ENCODE peak calls at places on chromosome 17, in six cellular contexts. S is heart left ventricle, U is mesendoderm, O is IMR-90, Q is gastrocnemius medialis, J is breast epithelium. R is an unnamed sample.

GRCh38 chr17:77882481-77883212 is 75.9 kb upstream of the TNRC6C start:
- DNase-seq in U (no peak), J (no peak), Q (peak; percentile 25), O (peak; percentile 61), S (peak; percentile 80), R (peak; percentile 92)

GRCh38 chr17:49576121-49576905 is 642 bp downstream of the NXPH3 start:
- DNase-seq in O (peak; percentile 24), U (peak; percentile 76), S (peak; percentile 78), J (no peak), Q (no peak), R (peak; percentile 55)

GRCh38 chr17:81909966-81910839 is 996 bp downstream of the PCYT2 start:
- DNase-seq in J (no peak), Q (no peak), U (peak; percentile 73), O (no peak), S (no peak), R (no peak)

GRCh38 chr17:74085434-74085833 is 118.0 kb upstream of the RPL38 start:
- DNase-seq in Q (no peak), J (no peak), O (no peak), U (peak; percentile 51), S (no peak), R (no peak)

GRCh38 chr17:42289863-42290165 is 1.5 kb downstream of the STAT5A start:
- DNase-seq in J (no peak), Q (peak; percentile 10), O (no peak), S (no peak), U (no peak), R (peak; percentile 55)

GRCh38 chr17:31413871-31414589 is 22.6 kb downstream of the RAB11FIP4 start:
- DNase-seq in U (no peak), Q (no peak), O (peak; percentile 83), J (no peak), S (no peak), R (no peak)

GRCh38 chr17:36188891-36189306 is 7.7 kb downstream of the CCL3L1 start:
- DNase-seq in Q (peak; percentile 43), S (no peak), J (no peak), O (no peak), U (no peak), R (no peak)

GRCh38 chr17:51761105-51761504 is 397.4 kb downstream of the CA10 start:
- DNase-seq in Q (no peak), J (no peak), O (no peak), S (no peak), U (no peak), R (no peak)

GRCh38 chr17:69561462-69561861 is 147.0 kb downstream of the MAP2K6 start:
- DNase-seq in U (no peak), Q (no peak), J (no peak), S (no peak), O (no peak), R (no peak)

GRCh38 chr17:70041061-70041460 is 34.0 kb upstream of the KCNJ16 start:
- DNase-seq in U (no peak), Q (no peak), J (no peak), O (no peak), S (no peak), R (no peak)

DNA sequence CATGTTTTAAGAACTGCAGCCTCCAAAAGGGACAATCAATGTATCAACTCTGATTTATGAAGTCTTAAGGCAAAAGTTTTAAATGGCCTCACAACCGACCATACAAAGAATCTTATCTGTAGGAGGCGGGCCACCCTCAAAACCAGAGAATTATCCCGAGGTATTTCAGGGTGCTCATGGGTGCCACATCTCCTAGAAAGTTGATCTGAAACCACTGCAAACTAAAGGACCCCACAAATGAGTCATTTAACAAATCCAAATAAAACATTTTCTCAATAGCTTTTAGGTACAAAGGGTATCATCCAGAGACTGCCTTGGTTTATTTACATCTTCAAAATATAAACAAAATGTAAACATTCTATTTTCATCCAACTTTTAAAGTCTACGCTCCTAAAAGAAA is 6.8 kb downstream of the ERN1 start:
- DNase-seq in S (no peak), O (no peak), Q (no peak), U (no peak), J (no peak), R (no peak)
- H3K4me1 ChIP-seq in S (peaks cover 7% of the 10 kb centered on the region), O (peaks cover 8% of the 10 kb centered on the region), Q (peaks cover 24% of the 10 kb centered on the region), U (no peaks in the 10 kb centered on the region), J (peaks cover 7% of the 10 kb centered on the region), R (peaks cover 6% of the 10 kb centered on the region)

DNA sequence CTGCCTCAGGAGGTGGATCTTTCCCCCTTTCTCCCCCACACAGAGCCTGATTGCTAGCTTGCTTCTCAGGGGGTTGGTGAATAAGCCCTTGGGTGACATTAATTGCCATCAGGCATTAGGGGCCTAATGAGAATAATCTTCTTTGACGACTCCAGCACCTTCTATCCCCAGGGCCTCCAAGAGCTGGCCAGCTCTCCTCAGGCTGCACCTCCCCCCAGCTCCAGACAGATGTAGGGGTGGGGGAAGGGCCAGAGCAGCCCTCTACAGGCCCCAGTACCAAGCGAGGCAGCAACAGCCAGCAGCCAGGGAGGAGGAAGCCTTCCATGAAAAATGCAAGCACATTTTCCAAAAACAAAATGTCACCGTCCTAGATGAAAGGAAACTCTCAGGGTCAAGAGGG is 1.4 kb upstream of the TMEM132E start:
- DNase-seq in U (no peak), Q (no peak), S (no peak), O (no peak), J (peak; percentile 15), R (no peak)
- H3K4me1 ChIP-seq in U (peaks cover 9% of the 10 kb centered on the region), Q (peaks cover 19% of the 10 kb centered on the region), S (peaks cover 24% of the 10 kb centered on the region), O (peaks cover 2% of the 10 kb centered on the region), J (peaks cover 23% of the 10 kb centered on the region), R (no peaks in the 10 kb centered on the region)

DNA sequence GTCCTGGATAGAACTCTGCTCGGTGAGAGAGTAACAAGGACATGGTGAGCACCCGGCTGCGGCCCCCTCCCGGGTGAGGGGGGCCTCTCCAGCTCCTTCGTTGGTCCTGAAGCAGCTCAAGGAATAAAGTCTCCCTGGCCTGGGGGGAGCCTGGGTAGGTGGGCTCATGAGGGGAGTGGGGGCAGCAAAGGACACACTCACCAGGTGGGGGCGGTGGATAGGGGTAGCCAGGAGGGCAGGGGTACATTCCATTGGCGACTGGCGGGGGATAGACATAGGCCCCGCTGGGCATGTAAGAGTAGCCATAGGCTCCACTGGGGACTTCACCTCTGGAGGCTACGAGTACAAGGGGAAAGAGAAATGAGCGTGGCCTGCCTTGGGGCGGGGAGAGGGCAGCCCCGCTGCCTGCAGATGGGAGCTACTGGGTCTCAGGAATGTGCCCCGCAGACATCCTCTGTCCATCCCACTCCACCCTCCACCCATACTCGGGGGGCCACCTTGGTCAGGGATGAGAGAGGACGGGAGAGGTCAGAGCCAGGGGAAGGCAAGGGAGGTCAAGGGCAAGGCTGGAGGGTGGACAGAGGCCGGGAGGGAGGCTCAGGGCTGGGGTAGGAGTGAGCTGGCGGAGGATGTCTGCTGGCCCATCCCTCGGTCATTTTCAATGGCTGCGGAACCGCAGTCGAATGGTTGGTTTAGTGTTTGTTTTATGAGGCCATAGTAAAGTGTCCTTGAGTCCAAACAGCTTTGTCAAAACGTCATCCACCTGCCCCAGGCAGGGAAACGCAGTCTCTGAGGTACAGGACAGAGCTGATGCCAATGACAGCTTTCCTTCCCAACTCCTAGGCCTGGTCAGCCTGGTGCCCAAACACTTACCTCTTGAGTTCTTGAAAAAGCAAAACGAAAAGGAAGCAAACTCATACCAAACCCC is 3.7 kb upstream of the UNC13D start:
- DNase-seq in U (no peak), J (no peak), S (no peak), O (no peak), Q (no peak), R (no peak)
- H3K4me1 ChIP-seq in U (peaks cover 7% of the 10 kb centered on the region), J (peaks cover 60% of the 10 kb centered on the region), S (peaks cover 73% of the 10 kb centered on the region), O (peaks cover 6% of the 10 kb centered on the region), Q (peaks cover 73% of the 10 kb centered on the region), R (peaks cover 19% of the 10 kb centered on the region)

GRCh38 chr17:2712300-2713043 is 908 bp upstream of the CLUH start:
- DNase-seq in O (no peak), Q (peak; percentile 48), U (no peak), S (no peak), J (no peak), R (peak; percentile 59)
- H3K4me1 ChIP-seq in O (peaks cover 16% of the 10 kb centered on the region), Q (peaks cover 42% of the 10 kb centered on the region), U (peaks cover 7% of the 10 kb centered on the region), S (peaks cover 39% of the 10 kb centered on the region), J (peaks cover 27% of the 10 kb centered on the region), R (peaks cover 7% of the 10 kb centered on the region)

GRCh38 chr17:1998426-1998784 is 26.7 kb downstream of the RTN4RL1 start:
- DNase-seq in S (no peak), J (no peak), O (no peak), U (no peak), Q (no peak), R (peak; percentile 68)
- H3K4me1 ChIP-seq in S (peaks cover 15% of the 10 kb centered on the region), J (peaks cover 21% of the 10 kb centered on the region), O (peaks cover 11% of the 10 kb centered on the region), U (peaks cover 22% of the 10 kb centered on the region), Q (peaks cover 46% of the 10 kb centered on the region), R (peaks cover 17% of the 10 kb centered on the region)

DNA sequence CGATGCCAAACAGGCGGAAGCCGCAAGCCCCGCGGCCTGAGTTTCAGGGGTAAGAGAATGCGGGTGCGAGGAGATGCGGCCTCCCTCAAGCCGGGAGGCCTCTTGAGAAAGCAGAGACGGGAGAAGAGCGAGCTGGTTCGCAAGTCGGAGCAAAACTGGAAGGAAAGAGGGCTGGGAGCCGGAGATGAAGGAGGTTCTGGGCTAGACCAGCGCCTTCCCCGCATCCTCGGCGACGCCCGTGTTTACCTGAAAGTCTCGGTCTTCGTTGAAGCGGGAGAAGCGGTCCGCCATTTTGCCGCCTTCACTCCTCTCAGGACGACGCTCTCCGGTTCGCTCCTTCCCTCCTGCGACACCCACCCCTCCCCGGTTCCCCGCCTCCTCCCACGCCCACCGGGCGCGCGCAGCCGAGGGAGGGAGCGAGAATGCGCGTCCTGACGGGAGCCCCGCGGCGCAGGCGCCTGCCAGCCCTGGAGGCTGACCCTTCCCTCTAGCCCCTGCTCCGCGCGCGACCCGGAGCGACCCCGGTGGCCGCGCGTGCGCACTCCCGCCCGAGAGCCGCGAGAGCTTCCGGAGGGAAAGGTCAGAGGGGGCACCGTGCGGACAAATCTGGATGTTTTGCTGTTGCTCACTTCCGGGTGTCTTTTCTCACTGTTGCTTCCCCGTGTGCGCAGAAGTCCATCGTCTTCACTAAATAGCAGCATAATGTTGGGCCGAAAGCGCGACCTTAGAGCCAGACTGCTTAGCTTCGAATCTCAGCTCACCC is at the start of gene GPATCH8:
- DNase-seq in S (peak; percentile 98), Q (peak; percentile 94), J (peak; percentile 87), U (peak; percentile 98), O (peak; percentile 93), R (peak; percentile 98)
- H3K4me1 ChIP-seq in S (peaks cover 22% of the 10 kb centered on the region), Q (peaks cover 36% of the 10 kb centered on the region), J (peaks cover 12% of the 10 kb centered on the region), U (peaks cover 2% of the 10 kb centered on the region), O (peaks cover 2% of the 10 kb centered on the region), R (no peaks in the 10 kb centered on the region)

R was measured in right cardiac atrium.